ENCODE peak calls at places on chromosomes 11 and 22, in ten cellular contexts. A is upper lobe of right lung; M is trophoblast cell; Y is Karpas-422; F is CD8-positive, alpha-beta T cell; H is cardiac muscle cell; L is ovary; U is left lung; I is pancreas; W is aorta. K is an unnamed sample.

GRCh38 chr22:50141891-50142363 is 28.6 kb upstream of the PANX2 start:
- DNase-seq in A (no peak), M (no peak), Y (no peak), F (no peak), H (peak; percentile 53), L (no peak), U (no peak), I (no peak), W (peak; percentile 17), K (no peak)

GRCh38 chr11:40227730-40228129 is 1231.7 kb downstream of the LRRC4C start:
- DNase-seq in A (no peak), M (no peak), Y (no peak), F (no peak), H (no peak), L (no peak), U (no peak), I (no peak), W (no peak), K (no peak)

GRCh38 chr11:130124096-130124495 is 35.5 kb upstream of the ST14 start:
- DNase-seq in A (peak; percentile 90), M (peak; percentile 51), Y (no peak), F (no peak), H (peak; percentile 88), L (no peak), U (peak; percentile 93), I (no peak), W (peak; percentile 83), K (peak; percentile 53)

GRCh38 chr22:32218470-32218869 is 13.6 kb upstream of the RFPL2 start:
- DNase-seq in A (no peak), M (peak; percentile 23), Y (no peak), F (no peak), H (no peak), L (no peak), U (no peak), I (no peak), W (no peak), K (no peak)

GRCh38 chr22:22110548-22111266 is 128.1 kb upstream of the TOP3B start:
- DNase-seq in A (no peak), M (no peak), Y (peak; percentile 98), F (no peak), H (peak; percentile 63), L (no peak), U (peak; percentile 64), I (peak; percentile 27), W (no peak), K (peak; percentile 30)

GRCh38 chr11:115924744-115925567 is 420.7 kb upstream of the CADM1 start:
- DNase-seq in A (no peak), M (peak; percentile 30), Y (peak; percentile 6), F (no peak), H (no peak), L (no peak), U (no peak), I (no peak), W (no peak), K (no peak)

GRCh38 chr11:27254744-27255446 is 108.1 kb downstream of the CCDC34 start:
- DNase-seq in A (no peak), M (peak; percentile 70), Y (no peak), F (no peak), H (no peak), L (no peak), U (no peak), I (no peak), W (no peak), K (no peak)

GRCh38 chr22:17734197-17734596 is 40.1 kb downstream of the BID start:
- DNase-seq in A (no peak), M (no peak), Y (no peak), F (no peak), H (no peak), L (no peak), U (no peak), I (no peak), W (no peak), K (no peak)

GRCh38 chr11:28318861-28319260 is 210.7 kb downstream of the METTL15 start:
- DNase-seq in A (no peak), M (no peak), Y (no peak), F (no peak), H (no peak), L (no peak), U (no peak), I (no peak), W (no peak), K (no peak)

GRCh38 chr11:86116386-86116726 is 47.5 kb upstream of the PICALM start:
- DNase-seq in A (no peak), M (no peak), Y (no peak), F (no peak), H (no peak), L (no peak), U (no peak), I (no peak), W (no peak), K (no peak)

GRCh38 chr22:21759631-21760030 is 24.0 kb upstream of the YPEL1 start:
- DNase-seq in A (no peak), M (no peak), Y (no peak), F (no peak), H (no peak), L (peak; percentile 52), U (no peak), I (no peak), W (peak; percentile 23), K (no peak)

GRCh38 chr11:47672283-47672730 is 29.9 kb upstream of the MTCH2 start:
- DNase-seq in A (peak; percentile 0), M (peak; percentile 14), Y (no peak), F (no peak), H (no peak), L (no peak), U (no peak), I (no peak), W (no peak), K (no peak)

GRCh38 chr11:8110396-8110795 is 29.4 kb downstream of the TUB start:
- DNase-seq in A (no peak), M (no peak), Y (no peak), F (no peak), H (no peak), L (no peak), U (no peak), I (no peak), W (no peak), K (no peak)

GRCh38 chr11:108467091-108467823 is at the start of gene C11orf65:
- DNase-seq in A (peak; percentile 97), M (peak; percentile 99), Y (peak; percentile 100), F (peak; percentile 93), H (peak; percentile 98), L (peak; percentile 96), U (peak; percentile 96), I (peak; percentile 98), W (peak; percentile 98), K (peak; percentile 97)

GRCh38 chr11:64179221-64179620 is 6.8 kb upstream of the STIP1 start:
- DNase-seq in A (no peak), M (no peak), Y (no peak), F (no peak), H (no peak), L (no peak), U (peak; percentile 2), I (no peak), W (no peak), K (no peak)

GRCh38 chr11:64183890-64184289 is 2.1 kb upstream of the STIP1 start:
- DNase-seq in A (no peak), M (no peak), Y (no peak), F (no peak), H (no peak), L (no peak), U (peak; percentile 13), I (no peak), W (no peak), K (no peak)

GRCh38 chr11:64180871-64181270 is 5.1 kb upstream of the STIP1 start:
- DNase-seq in A (no peak), M (no peak), Y (no peak), F (no peak), H (no peak), L (no peak), U (peak; percentile 7), I (no peak), W (no peak), K (no peak)

GRCh38 chr11:64178203-64178602 is 7.8 kb upstream of the STIP1 start:
- DNase-seq in A (no peak), M (no peak), Y (no peak), F (no peak), H (no peak), L (no peak), U (no peak), I (no peak), W (no peak), K (no peak)

GRCh38 chr11:64181506-64182411 is 4.2 kb upstream of the STIP1 start:
- DNase-seq in A (peak; percentile 93), M (peak; percentile 83), Y (peak; percentile 86), F (no peak), H (peak; percentile 95), L (peak; percentile 92), U (peak; percentile 94), I (peak; percentile 92), W (peak; percentile 97), K (peak; percentile 93)
- H3K4me3 ChIP-seq in A (peak overlapping the region; percentile 24), M (no peak overlapping the region), Y (peak overlapping the region; percentile 15), F (no peak overlapping the region), H (no peak overlapping the region), L (no peak overlapping the region), U (no peak overlapping the region), I (no peak overlapping the region), W (no peak overlapping the region), K (peak overlapping the region; percentile 37)

GRCh38 chr11:78170874-78171549 is 17.4 kb downstream of the KCTD21 start:
- DNase-seq in A (no peak), M (no peak), Y (no peak), F (no peak), H (no peak), L (no peak), U (no peak), I (no peak), W (no peak), K (no peak)
- H3K27ac ChIP-seq in A (no peak overlapping the region), M (no peak overlapping the region), Y (no peak overlapping the region), F (no peak overlapping the region), H (peak overlapping the region; percentile 91), L (no peak overlapping the region), U (no peak overlapping the region), I (no peak overlapping the region), W (peak overlapping the region; percentile 94), K (no peak overlapping the region)

GRCh38 chr11:133366088-133366487 is 166.2 kb downstream of the OPCML start:
- DNase-seq in A (no peak), M (no peak), Y (no peak), F (no peak), H (no peak), L (no peak), U (no peak), I (no peak), W (no peak), K (no peak)
- H3K9me3 ChIP-seq in A (no peaks in the 10 kb centered on the region), M (no peaks in the 10 kb centered on the region), Y (no peaks in the 10 kb centered on the region), F (no peaks in the 10 kb centered on the region), H (no peaks in the 10 kb centered on the region), L (no peaks in the 10 kb centered on the region), U (peaks cover 7% of the 10 kb centered on the region), I (no peaks in the 10 kb centered on the region), W (peaks cover 3% of the 10 kb centered on the region), K (no peaks in the 10 kb centered on the region)

GRCh38 chr11:45932217-45932616 is 9.8 kb downstream of the LARGE2 start:
- DNase-seq in A (no peak), M (no peak), Y (no peak), F (no peak), H (no peak), L (no peak), U (no peak), I (no peak), W (peak; percentile 46), K (no peak)
- H3K4me3 ChIP-seq in A (no peak overlapping the region), M (no peak overlapping the region), Y (peak overlapping the region; percentile 23), F (no peak overlapping the region), H (no peak overlapping the region), L (no peak overlapping the region), U (no peak overlapping the region), I (no peak overlapping the region), W (no peak overlapping the region), K (no peak overlapping the region)

GRCh38 chr11:30322162-30322561 is 742 bp upstream of the ARL14EP start:
- DNase-seq in A (no peak), M (no peak), Y (peak; percentile 51), F (no peak), H (no peak), L (no peak), U (no peak), I (no peak), W (no peak), K (no peak)
- H3K27ac ChIP-seq in A (no peak overlapping the region), M (no peak overlapping the region), Y (peak overlapping the region; percentile 38), F (peak overlapping the region; percentile 84), H (no peak overlapping the region), L (no peak overlapping the region), U (no peak overlapping the region), I (no peak overlapping the region), W (no peak overlapping the region), K (no peak overlapping the region)

K was measured in heart right ventricle.